ENCODE peak calls at places on chromosome 5, in seven cellular contexts. F is IMR-90, C is GM12878, U is HCT116, R is HepG2, B is H1, L is K562. M is an unnamed sample.
A peak's percentile ranks its signal among the peaks of the same experiment; 100 is the strongest.

GRCh38 chr5:76299592-76299991 is 103.5 kb upstream of the IQGAP2 start:
- DNase-seq in C (peak; percentile 25), U (no peak), R (no peak), L (no peak), B (no peak), F (no peak), M (no peak)

GRCh38 chr5:167602077-167602476 is 689.4 kb upstream of the WWC1 start:
- DNase-seq in C (no peak), B (no peak), F (no peak), R (no peak), U (no peak), L (no peak), M (no peak)

GRCh38 chr5:78360674-78361225 is 333 bp downstream of the SCAMP1 start:
- DNase-seq in C (no peak), R (no peak), F (no peak), U (no peak), B (no peak), L (peak; percentile 42), M (peak; percentile 62)

GRCh38 chr5:31119938-31120641 is 73.4 kb upstream of the CDH6 start:
- DNase-seq in L (no peak), F (peak; percentile 47), U (no peak), C (no peak), R (no peak), B (no peak), M (no peak)

GRCh38 chr5:161544350-161544765 is 2.2 kb downstream of the GABRB2 start:
- DNase-seq in B (no peak), F (peak; percentile 4), R (peak; percentile 30), U (peak; percentile 2), L (peak; percentile 41), C (no peak), M (peak; percentile 35)

GRCh38 chr5:34415559-34416198 is 240.4 kb upstream of the RAI14 start:
- DNase-seq in F (peak; percentile 63), B (no peak), L (no peak), R (no peak), U (no peak), C (peak; percentile 23), M (no peak)

GRCh38 chr5:92518318-92518913 is 1062.6 kb downstream of the NR2F1-AS1 start:
- DNase-seq in L (no peak), C (peak; percentile 26), F (peak; percentile 80), B (no peak), U (peak; percentile 16), R (peak; percentile 12), M (peak; percentile 12)

GRCh38 chr5:137498736-137499505 is at the start of gene SPOCK1:
- DNase-seq in F (peak; percentile 63), R (peak; percentile 14), C (no peak), L (peak; percentile 67), B (peak; percentile 27), U (peak; percentile 12), M (peak; percentile 80)

GRCh38 chr5:92944337-92944736 is 636.7 kb downstream of the NR2F1-AS1 start:
- DNase-seq in R (no peak), L (no peak), C (no peak), F (no peak), B (no peak), U (no peak), M (no peak)

GRCh38 chr5:113450366-113451328 is 15.9 kb upstream of the TSSK1B start:
- DNase-seq in B (no peak), U (no peak), L (no peak), F (peak; percentile 67), R (no peak), C (no peak), M (no peak)

GRCh38 chr5:23530571-23530970 is 23.2 kb downstream of the PRDM9 start:
- DNase-seq in U (no peak), F (no peak), R (no peak), C (no peak), B (no peak), L (no peak), M (no peak)

GRCh38 chr5:138068742-138069375 is 15.0 kb upstream of the WNT8A start:
- DNase-seq in B (peak; percentile 59), U (peak; percentile 74), R (peak; percentile 59), C (peak; percentile 28), L (peak; percentile 82), F (peak; percentile 71), M (peak; percentile 79)

GRCh38 chr5:83745821-83746220 is 25.2 kb upstream of the HAPLN1 start:
- DNase-seq in R (no peak), L (no peak), U (no peak), F (peak; percentile 25), B (no peak), C (no peak), M (no peak)

GRCh38 chr5:129996896-129997295 is 92.6 kb downstream of the CHSY3 start:
- DNase-seq in U (no peak), R (no peak), F (peak; percentile 18), L (no peak), C (no peak), B (no peak), M (no peak)

GRCh38 chr5:143679777-143680176 is 132.2 kb upstream of the HMHB1 start:
- DNase-seq in C (no peak), R (peak; percentile 63), B (no peak), L (no peak), F (peak; percentile 56), U (no peak), M (peak; percentile 44)

GRCh38 chr5:1424716-1425115 is 20.5 kb downstream of the SLC6A3 start:
- DNase-seq in U (no peak), F (no peak), C (no peak), B (no peak), L (no peak), R (no peak), M (no peak)

GRCh38 chr5:75368391-75368790 is 31.4 kb downstream of the HMGCR start:
- DNase-seq in R (no peak), C (no peak), F (peak; percentile 85), U (no peak), B (no peak), L (no peak), M (no peak)

GRCh38 chr5:84724683-84725082 is 340.0 kb upstream of the EDIL3 start:
- DNase-seq in C (no peak), B (no peak), L (no peak), F (peak; percentile 75), U (no peak), R (no peak), M (no peak)

GRCh38 chr5:56759521-56759920 is 55.8 kb upstream of the MAP3K1 start:
- DNase-seq in F (no peak), L (no peak), U (no peak), R (no peak), B (no peak), C (no peak), M (no peak)

GRCh38 chr5:91109634-91110033 is 273.5 kb downstream of the ARRDC3 start:
- DNase-seq in C (no peak), R (no peak), L (no peak), F (no peak), B (no peak), U (no peak), M (no peak)

DNA sequence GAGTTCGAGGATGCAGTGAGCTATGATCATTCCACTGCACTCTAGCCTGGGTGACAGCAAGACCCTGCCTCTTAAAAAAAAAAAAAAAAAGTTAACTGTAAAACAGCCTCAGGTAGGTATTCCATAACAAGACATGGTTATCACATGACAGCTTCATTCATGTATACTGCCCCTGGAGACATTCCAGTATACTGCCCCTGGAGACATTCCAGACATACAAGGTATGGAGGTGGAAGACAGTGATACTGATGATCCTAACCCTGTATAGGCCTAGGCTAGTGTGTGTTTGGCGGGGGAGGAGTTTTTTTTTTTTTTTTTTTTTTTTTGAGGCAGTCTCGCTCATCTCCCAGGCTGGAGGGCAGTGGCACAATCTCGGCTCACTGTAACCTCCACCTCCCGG is 105.5 kb downstream of the RICTOR start:
- DNase-seq in C (no peak), F (no peak), R (no peak), B (no peak), L (no peak), U (no peak), M (no peak)
- TF ChIP-seq CEBPB in C (no peak), F (no peak), R (no peak), B (no peak), L (no peak), U (no peak), M (no peak)

DNA sequence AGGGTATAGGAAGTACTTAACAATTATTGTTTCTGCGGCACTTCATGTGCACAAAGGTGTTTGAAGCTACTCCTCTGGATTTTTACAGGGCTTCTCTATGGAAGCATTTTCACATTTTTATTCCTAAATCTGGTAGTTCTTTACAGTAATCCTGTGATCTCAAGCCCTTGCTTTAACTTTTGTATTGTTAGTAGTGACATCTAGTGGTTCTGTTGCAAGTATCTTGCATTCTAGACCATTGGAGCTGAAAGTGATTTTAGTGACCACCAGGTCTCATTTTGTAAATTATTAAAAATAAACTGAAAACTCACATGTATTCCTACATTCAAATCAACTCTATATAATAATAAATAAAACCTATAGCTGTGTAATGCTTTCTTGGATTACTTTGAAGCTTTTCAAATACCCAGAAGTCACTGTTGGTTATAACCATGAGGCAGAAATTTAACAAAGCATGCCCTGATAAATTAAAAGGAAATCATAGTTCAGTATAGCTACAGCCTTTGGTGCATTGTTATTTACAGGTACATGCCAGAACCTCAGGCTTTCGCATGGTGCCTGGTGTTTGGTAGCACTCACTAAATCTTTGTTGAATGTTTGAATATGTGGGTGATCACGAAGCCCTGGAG is 18.9 kb downstream of the RPS23 start:
- DNase-seq in R (no peak), F (peak; percentile 47), C (no peak), B (no peak), L (no peak), U (peak; percentile 18), M (peak; percentile 14)
- TF ChIP-seq CEBPB in R (no peak), F (no peak), C (no peak), B (no peak), L (no peak), U (no peak), M (no peak)

DNA sequence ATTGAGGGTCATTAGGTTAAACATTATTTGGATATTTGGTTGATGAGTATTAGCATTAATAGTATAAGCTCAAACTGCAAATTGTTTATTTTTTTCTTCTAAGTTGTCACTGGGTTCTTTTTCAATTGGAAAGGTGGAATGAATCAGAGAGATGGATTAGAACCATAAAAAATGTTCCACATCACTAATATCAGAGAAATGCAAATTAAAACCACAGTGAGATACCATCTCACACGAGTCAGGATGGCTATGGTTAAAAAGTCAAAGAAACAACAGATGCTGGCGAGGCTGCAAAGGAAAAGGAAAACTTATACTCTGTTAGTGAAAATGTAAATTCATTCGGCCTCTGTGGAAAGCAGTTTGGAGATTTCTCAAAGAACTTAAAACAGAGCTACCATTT is 122.8 kb downstream of the CCDC192 start:
- DNase-seq in C (no peak), F (peak; percentile 78), B (no peak), R (no peak), L (no peak), U (no peak), M (no peak)
- TF ChIP-seq CEBPB in C (no peak), F (no peak), B (no peak), R (no peak), L (no peak), U (no peak), M (no peak)

DNA sequence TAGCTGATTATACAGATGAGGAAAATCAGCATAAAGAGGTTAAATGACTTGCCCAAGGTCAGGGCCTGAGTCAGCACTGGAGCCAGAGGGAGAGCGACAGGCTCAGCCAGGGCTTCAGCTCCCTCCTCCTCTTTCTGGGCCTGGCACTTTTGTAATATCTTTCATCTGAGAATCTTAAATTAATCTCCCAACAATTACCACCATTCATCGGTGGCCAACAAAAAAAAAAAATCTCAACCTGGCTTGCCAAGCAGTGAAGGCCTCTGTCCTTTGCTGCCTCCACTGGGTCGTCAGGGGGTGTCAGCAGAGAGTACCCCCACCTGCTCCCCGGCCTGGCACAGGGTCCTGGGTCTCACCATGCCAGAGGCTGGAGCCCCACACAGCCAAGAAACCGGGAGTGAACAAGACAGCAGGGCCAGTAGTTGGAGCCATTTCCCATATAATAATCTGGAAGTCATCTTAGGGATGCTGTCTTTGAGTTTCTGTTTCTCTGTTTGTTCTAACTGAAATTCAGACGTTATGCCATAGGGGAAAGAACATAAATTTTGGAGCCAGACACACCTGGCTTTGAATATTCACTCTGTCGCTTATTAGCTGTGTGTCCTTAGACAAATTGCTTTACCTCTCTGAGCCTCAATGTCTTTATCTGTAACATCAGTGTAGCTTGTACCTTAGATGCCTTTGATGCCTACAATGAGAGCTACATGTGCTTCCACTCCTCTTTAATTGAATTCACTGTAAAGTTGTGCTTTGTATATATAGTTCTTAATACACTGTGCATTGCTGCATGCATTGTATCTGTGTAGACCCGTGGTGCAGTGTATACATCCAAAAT is 299.9 kb upstream of the MSX2 start:
- DNase-seq in B (no peak), C (no peak), U (no peak), L (no peak), R (no peak), F (no peak), M (no peak)
- TF ChIP-seq CEBPB in B (no peak), C (no peak), U (no peak), L (no peak), R (no peak), F (no peak), M (no peak)

M was measured in A549.